ENCODE peak calls at places on chromosomes 6 and 20, in four cellular contexts. O is H54; L is activated T-helper 1 cell treated with anti-CD3 and anti-CD28 coated beads, Interleukin-12 subunit alpha, Interleukin-12 subunit beta, Interleukin-2, Interleukin-4 antibody, amounts not matched to agents 30 ng/mL and 10 ng/mL and 1 ng/mL, durations not matched to agents 14 hours and 24 hours and 36 hours; V is stimulated activated naive CD8-positive, alpha-beta T cell treated with anti-CD3 and anti-CD28 coated beads, Interleukin-15, Interleukin-2, amounts not matched to agents 100 U/mL and 50 U/mL, for 24 hours. F is an unnamed sample.

GRCh38 chr6:17318435-17319165 is 37.4 kb downstream of the RBM24 start:
- DNase-seq in L (no peak), V (no peak), O (no peak), F (no peak)

GRCh38 chr6:34246563-34247391 is 2.0 kb downstream of the SMIM29 start:
- DNase-seq in O (peak), L (peak), V (peak), F (peak)

GRCh38 chr6:106318061-106318460 is 7.5 kb downstream of the ATG5 start:
- DNase-seq in L (no peak), V (no peak), O (no peak), F (no peak)

GRCh38 chr20:63344616-63345327 is 16.4 kb downstream of the CHRNA4 start:
- DNase-seq in L (no peak), V (no peak), O (no peak), F (no peak)

GRCh38 chr6:98526465-98526864 is 307.9 kb upstream of the POU3F2 start:
- DNase-seq in L (no peak), O (no peak), V (no peak), F (no peak)

GRCh38 chr6:32602403-32602802 is 12.8 kb upstream of the HLA-DRB1 start:
- DNase-seq in L (no peak), O (no peak), V (no peak), F (no peak)

GRCh38 chr6:143183735-143184134 is 123.0 kb downstream of the AIG1 start:
- DNase-seq in O (no peak), V (no peak), L (no peak), F (no peak)

GRCh38 chr6:168541307-168541706 is 100.3 kb downstream of the SMOC2 start:
- DNase-seq in V (no peak), L (no peak), O (no peak), F (no peak)

GRCh38 chr20:3282271-3283221 is 43.6 kb upstream of the SLC4A11 start:
- DNase-seq in L (no peak), O (no peak), V (no peak), F (no peak)

GRCh38 chr6:164628302-164628931 is 681.0 kb downstream of the C6orf118 start:
- DNase-seq in V (no peak), O (no peak), L (no peak), F (no peak)

GRCh38 chr6:7697820-7698623 is 27.9 kb upstream of the BMP6 start:
- DNase-seq in V (peak), O (no peak), L (no peak), F (no peak)

GRCh38 chr6:157119502-157120027 is 203.8 kb downstream of the TMEM242 start:
- DNase-seq in O (no peak), L (no peak), V (no peak), F (no peak)

GRCh38 chr20:39190666-39191570 is 228.8 kb downstream of the DHX35 start:
- DNase-seq in O (peak), V (no peak), L (no peak), F (no peak)

GRCh38 chr6:110628330-110628729 is 151.9 kb upstream of the SLC22A16 start:
- DNase-seq in V (no peak), L (no peak), O (peak), F (no peak)

F was measured in neural crest cell.